ENCODE peak calls at places on chromosome 5, in ten cellular contexts. M, S, E, C, Y, T, Z, P, U and X are unnamed samples.

GRCh38 chr5:34771076-34771475 is 67.9 kb upstream of the TTC23L start:
- DNase-seq in P (no peak), Z (no peak), U (no peak), E (no peak), M (no peak), T (no peak), C (no peak), Y (no peak), S (no peak), X (no peak)

GRCh38 chr5:178640331-178641045 is 13.6 kb upstream of the CLK4 start:
- DNase-seq in Y (no peak), T (no peak), M (no peak), Z (no peak), S (no peak), P (no peak), U (no peak), C (no peak), E (no peak), X (no peak)

GRCh38 chr5:80782626-80783025 is 127.8 kb upstream of the DHFR start:
- DNase-seq in C (no peak), Y (no peak), Z (no peak), T (no peak), S (no peak), P (no peak), M (no peak), E (no peak), U (no peak), X (no peak)

GRCh38 chr5:139664727-139665351 is 16.7 kb downstream of the CXXC5 start:
- DNase-seq in C (no peak), T (no peak), M (no peak), Z (no peak), E (no peak), P (no peak), S (no peak), Y (no peak), U (no peak), X (no peak)

GRCh38 chr5:53407373-53407772 is 73.1 kb upstream of the FST start:
- DNase-seq in Z (no peak), T (no peak), S (no peak), Y (no peak), P (no peak), C (peak; percentile 64), E (no peak), M (no peak), U (no peak), X (no peak)

GRCh38 chr5:116451905-116452450 is 122.6 kb downstream of the SEMA6A start:
- DNase-seq in P (no peak), U (no peak), T (no peak), E (no peak), Y (no peak), S (no peak), Z (no peak), C (no peak), M (no peak), X (no peak)

GRCh38 chr5:93830893-93831292 is 89.5 kb upstream of the POU5F2 start:
- DNase-seq in E (no peak), S (no peak), Y (no peak), T (no peak), C (no peak), P (no peak), M (no peak), U (no peak), Z (no peak), X (no peak)

GRCh38 chr5:32369032-32369431 is 56.3 kb upstream of the MTMR12 start:
- DNase-seq in Z (no peak), T (no peak), P (no peak), M (no peak), S (no peak), E (no peak), C (no peak), U (no peak), Y (no peak), X (no peak)

GRCh38 chr5:119406551-119406950 is 45.7 kb upstream of the HSD17B4 start:
- DNase-seq in Y (no peak), Z (no peak), S (no peak), T (no peak), M (no peak), U (no peak), P (no peak), E (no peak), C (no peak), X (no peak)

GRCh38 chr5:396715-397032 is 46.3 kb upstream of the EXOC3 start:
- DNase-seq in P (no peak), U (no peak), M (no peak), C (no peak), E (no peak), T (no peak), S (no peak), Y (no peak), Z (no peak), X (no peak)

GRCh38 chr5:57304931-57305330 is 131.1 kb downstream of the GPBP1 start:
- DNase-seq in T (no peak), E (no peak), S (no peak), C (no peak), U (no peak), P (no peak), Y (no peak), Z (no peak), M (no peak), X (no peak)

GRCh38 chr5:132389453-132390286 is 20.2 kb downstream of the SLC22A5 start:
- DNase-seq in E (no peak), P (no peak), U (no peak), M (peak; percentile 97), S (no peak), Z (no peak), Y (no peak), T (no peak), C (peak; percentile 100), X (no peak)

GRCh38 chr5:150138551-150139265 is 16.9 kb downstream of the PDGFRB start:
- DNase-seq in U (no peak), C (peak; percentile 94), M (no peak), P (no peak), Z (no peak), Y (no peak), S (no peak), E (no peak), T (no peak), X (no peak)

GRCh38 chr5:135239461-135240282 is 159.4 kb downstream of the MACROH2A1 start:
- DNase-seq in C (no peak), T (no peak), U (no peak), P (no peak), Y (no peak), Z (no peak), E (no peak), M (no peak), S (no peak), X (no peak)

GRCh38 chr5:29800752-29801151 is 1392.7 kb upstream of the CDH6 start:
- DNase-seq in U (no peak), Y (no peak), E (no peak), P (no peak), M (no peak), C (no peak), S (no peak), T (no peak), Z (no peak), X (no peak)